ENCODE peak calls at places on chromosome 5, in seven cellular contexts. T, E, S, O, F, U and W are unnamed samples.

GRCh38 chr5:113092683-113093082 is 116.1 kb downstream of the DCP2 start:
- DNase-seq in E (no peak), F (no peak), O (no peak), T (no peak), S (no peak), U (no peak), W (no peak)

GRCh38 chr5:168859471-168859870 is 280.3 kb upstream of the PANK3 start:
- DNase-seq in T (no peak), U (no peak), S (no peak), O (no peak), E (no peak), F (no peak), W (no peak)

GRCh38 chr5:5409151-5409810 is 13.2 kb upstream of the ICE1 start:
- DNase-seq in S (peak), F (no peak), T (no peak), U (no peak), E (peak), O (no peak), W (no peak)

GRCh38 chr5:171442287-171443042 is 23.0 kb downstream of the FGF18 start:
- DNase-seq in S (no peak), T (no peak), E (peak), O (no peak), F (no peak), U (no peak), W (no peak)

GRCh38 chr5:144391044-144391443 is 220.4 kb downstream of the KCTD16 start:
- DNase-seq in E (no peak), T (no peak), F (no peak), U (no peak), S (no peak), O (no peak), W (no peak)

GRCh38 chr5:28914302-28914701 is 1875.9 kb upstream of the CDH9 start:
- DNase-seq in U (no peak), T (no peak), E (no peak), O (no peak), F (peak), S (no peak), W (no peak)

GRCh38 chr5:112636751-112637150 is 100.9 kb upstream of the APC start:
- DNase-seq in E (no peak), T (no peak), F (no peak), U (no peak), S (no peak), O (no peak), W (no peak)

GRCh38 chr5:112685929-112686328 is 51.8 kb upstream of the APC start:
- DNase-seq in O (no peak), E (no peak), T (no peak), S (no peak), U (no peak), F (no peak), W (no peak)

GRCh38 chr5:1131191-1131621 is 19.3 kb upstream of the SLC12A7 start:
- DNase-seq in O (no peak), E (no peak), F (no peak), T (no peak), S (no peak), U (no peak), W (no peak)

GRCh38 chr5:151264113-151264512 is 11.1 kb downstream of the GM2A start:
- DNase-seq in U (no peak), S (peak), E (peak), T (no peak), O (no peak), F (no peak), W (no peak)

GRCh38 chr5:107425541-107426031 is 245.2 kb downstream of the EFNA5 start:
- DNase-seq in F (no peak), T (no peak), S (no peak), E (peak), U (no peak), O (no peak), W (no peak)

GRCh38 chr5:61256474-61256873 is 75.6 kb upstream of the ZSWIM6 start:
- DNase-seq in F (no peak), E (no peak), O (peak), U (no peak), T (no peak), S (no peak), W (no peak)

GRCh38 chr5:176660530-176660859 is 13.2 kb downstream of the TSPAN17 start:
- DNase-seq in O (no peak), F (no peak), S (no peak), T (no peak), E (no peak), U (no peak), W (no peak)

GRCh38 chr5:33494476-33494875 is 53.7 kb downstream of the TARS1 start:
- DNase-seq in T (no peak), F (no peak), O (no peak), S (no peak), E (peak), U (no peak), W (no peak)

GRCh38 chr5:9348296-9348996 is 197.4 kb downstream of the SEMA5A start:
- DNase-seq in E (peak), S (no peak), U (no peak), T (no peak), F (no peak), O (no peak), W (no peak)

GRCh38 chr5:89128097-89128496 is 245.1 kb upstream of the MEF2C start:
- DNase-seq in U (no peak), E (peak), O (no peak), S (no peak), T (no peak), F (no peak), W (no peak)

GRCh38 chr5:102511666-102512065 is 12.9 kb upstream of the SLCO6A1 start:
- DNase-seq in O (peak), S (no peak), U (peak), E (peak), T (peak), F (no peak), W (no peak)

GRCh38 chr5:179266291-179267070 is 78.8 kb downstream of the ADAMTS2 start:
- DNase-seq in F (no peak), E (no peak), T (no peak), O (peak), S (no peak), U (peak), W (no peak)

GRCh38 chr5:15386122-15386521 is 113.9 kb upstream of the FBXL7 start:
- DNase-seq in O (no peak), S (no peak), F (no peak), T (no peak), U (no peak), E (no peak), W (no peak)

GRCh38 chr5:80591352-80591751 is 21.3 kb upstream of the ANKRD34B start:
- DNase-seq in U (no peak), F (no peak), O (no peak), E (no peak), S (no peak), T (no peak), W (no peak)

GRCh38 chr5:138610468-138611294 is 35.5 kb upstream of the HSPA9 start:
- DNase-seq in S (no peak), U (no peak), T (peak), O (peak), F (no peak), E (peak), W (no peak)